ENCODE peak calls at places on chromosomes 3 and 15, in eight cellular contexts. K is naive thymus-derived CD4-positive, alpha-beta T cell; C is ovary; A is thoracic aorta; L is Karpas-422; S is brain microvascular endothelial cell; D is right atrium auricular region; O is H9. P is an unnamed sample.

GRCh38 chr3:186598794-186599141 is 14.1 kb upstream of the AHSG start:
- DNase-seq in K (no peak), C (no peak), A (no peak), L (no peak), S (no peak), D (no peak), O (no peak), P (no peak)

GRCh38 chr15:99439524-99439835 is 126.3 kb upstream of the MEF2A start:
- DNase-seq in K (no peak), C (peak; percentile 31), A (no peak), L (no peak), S (no peak), D (peak; percentile 56), O (no peak), P (no peak)

GRCh38 chr3:53589201-53589600 is 94.8 kb downstream of the CACNA1D start:
- DNase-seq in K (no peak), C (no peak), A (no peak), L (no peak), S (no peak), D (no peak), O (no peak), P (no peak)

GRCh38 chr15:41932939-41933725 is 39.2 kb downstream of the EHD4 start:
- DNase-seq in K (no peak), C (no peak), A (no peak), L (no peak), S (no peak), D (no peak), O (peak; percentile 23), P (no peak)

GRCh38 chr3:64599651-64600050 is 88.1 kb downstream of the ADAMTS9 start:
- DNase-seq in K (no peak), C (no peak), A (no peak), L (no peak), S (no peak), D (no peak), O (no peak), P (no peak)

GRCh38 chr3:179907784-179908482 is 128.8 kb downstream of the PEX5L start:
- DNase-seq in K (no peak), C (no peak), A (no peak), L (no peak), S (no peak), D (no peak), O (no peak), P (no peak)

GRCh38 chr3:197524128-197524527 is 31.6 kb downstream of the BDH1 start:
- DNase-seq in K (no peak), C (no peak), A (no peak), L (no peak), S (no peak), D (no peak), O (no peak), P (no peak)

GRCh38 chr15:77546050-77546501 is 86.6 kb downstream of the LINGO1 start:
- DNase-seq in K (no peak), C (no peak), A (no peak), L (no peak), S (peak; percentile 90), D (no peak), O (no peak), P (no peak)

GRCh38 chr3:128294999-128295468 is 141.8 kb downstream of the EEFSEC start:
- DNase-seq in K (peak; percentile 51), C (no peak), A (no peak), L (no peak), S (no peak), D (peak; percentile 26), O (peak; percentile 12), P (no peak)

DNA sequence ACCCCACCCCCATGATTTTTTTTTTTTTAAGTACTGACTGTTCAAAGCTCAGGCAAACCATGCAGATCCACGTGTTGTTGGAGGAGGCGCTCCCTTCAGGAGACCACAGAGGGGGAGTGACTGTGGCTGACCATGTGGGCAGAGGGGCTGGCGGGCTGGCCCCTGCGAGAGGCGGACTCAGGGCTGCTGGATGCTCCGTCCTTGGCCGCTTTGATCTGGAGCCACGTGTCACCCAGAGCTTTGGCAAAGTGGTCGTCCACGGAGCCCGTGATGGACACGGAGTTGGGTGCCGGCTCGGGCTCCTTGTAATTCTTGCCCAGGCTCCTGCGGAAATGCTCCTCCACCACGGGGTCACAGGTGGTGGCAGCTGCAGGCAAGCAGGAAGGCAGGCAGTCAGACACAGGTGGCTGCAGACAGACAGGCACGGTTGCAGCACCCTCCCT is 85.2 kb downstream of the VGLL4 start:
- DNase-seq in K (no peak), C (peak; percentile 63), A (no peak), L (no peak), S (no peak), D (no peak), O (no peak), P (no peak)
- H3K27ac ChIP-seq in K (no peak overlapping the region), C (peak overlapping the region; percentile 44), A (peak overlapping the region; percentile 87), L (no peak overlapping the region), S (peak overlapping the region; percentile 81), D (peak overlapping the region; percentile 62), O (no peak overlapping the region), P (no peak overlapping the region)

DNA sequence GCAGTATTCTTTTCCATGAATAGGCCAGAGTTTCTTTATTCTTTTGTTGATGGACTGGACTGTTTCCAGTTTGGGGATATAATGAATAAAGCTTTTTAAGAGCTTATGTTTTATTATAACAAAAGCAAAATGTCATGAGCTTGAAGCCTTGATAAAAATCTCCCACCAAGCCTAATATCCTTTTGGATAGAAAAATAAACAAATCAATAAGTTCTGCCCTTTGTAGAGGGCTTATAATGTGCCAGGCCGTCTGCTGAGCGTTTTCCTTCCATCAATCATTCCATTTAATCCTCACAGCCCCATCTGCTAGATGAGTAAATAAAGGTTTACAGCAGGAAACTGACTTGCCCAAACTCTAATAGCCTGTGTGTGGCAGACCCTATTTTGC is 21.4 kb upstream of the RFTN1 start:
- DNase-seq in K (no peak), C (no peak), A (no peak), L (no peak), S (no peak), D (no peak), O (no peak), P (no peak)
- H3K27ac ChIP-seq in K (no peak overlapping the region), C (no peak overlapping the region), A (no peak overlapping the region), L (no peak overlapping the region), S (no peak overlapping the region), D (no peak overlapping the region), O (no peak overlapping the region), P (no peak overlapping the region)

GRCh38 chr3:135965506-135966348 is at the start of gene PPP2R3A:
- DNase-seq in K (peak; percentile 63), C (peak; percentile 94), A (peak; percentile 52), L (no peak), S (peak; percentile 81), D (peak; percentile 81), O (peak; percentile 95), P (peak; percentile 88)
- H3K27ac ChIP-seq in K (no peak within 1 kb of the TSS), C (peak within 1 kb of the TSS; percentile 92), A (peak within 1 kb of the TSS; percentile 82), L (no peak within 1 kb of the TSS), S (peak within 1 kb of the TSS; percentile 56), D (peak within 1 kb of the TSS; percentile 91), O (peak within 1 kb of the TSS; percentile 34), P (peak within 1 kb of the TSS; percentile 76)

GRCh38 chr3:171810278-171811058 is at the start of gene PLD1:
- DNase-seq in K (no peak), C (peak; percentile 93), A (no peak), L (no peak), S (peak; percentile 71), D (peak; percentile 73), O (no peak), P (peak; percentile 87)
- H3K27ac ChIP-seq in K (no peak within 1 kb of the TSS), C (peak within 1 kb of the TSS; percentile 70), A (peak within 1 kb of the TSS; percentile 84), L (no peak within 1 kb of the TSS), S (peak within 1 kb of the TSS; percentile 98), D (peak within 1 kb of the TSS; percentile 94), O (no peak within 1 kb of the TSS), P (peak within 1 kb of the TSS; percentile 100)

GRCh38 chr3:182235504-182235903 is 523.8 kb downstream of the SOX2 start:
- DNase-seq in K (no peak), C (no peak), A (no peak), L (no peak), S (no peak), D (no peak), O (no peak), P (no peak)
- H3K27ac ChIP-seq in K (no peak overlapping the region), C (no peak overlapping the region), A (no peak overlapping the region), L (no peak overlapping the region), S (no peak overlapping the region), D (no peak overlapping the region), O (no peak overlapping the region), P (peak overlapping the region; percentile 73)